ENCODE peak calls at places on chromosomes 2 and 18, in six cellular contexts. One of them, this sample, is unnamed.

GRCh38 chr18:46419391-46420141 is 237.5 kb downstream of the LOXHD1 start:
- DNase-seq in lung: no peak
- DNase-seq in GM12878: no peak
- DNase-seq in trophoblast cell: no peak
- DNase-seq in lower lobe of right lung: no peak
- DNase-seq in right cardiac atrium: no peak
- DNase-seq in this sample: no peak

GRCh38 chr18:26540041-26540628 is 8.2 kb downstream of the KCTD1 start:
- DNase-seq in lung: no peak
- DNase-seq in GM12878: no peak
- DNase-seq in trophoblast cell: peak; percentile 8
- DNase-seq in lower lobe of right lung: no peak
- DNase-seq in right cardiac atrium: no peak
- DNase-seq in this sample: no peak

GRCh38 chr2:121202541-121203310 is 82.3 kb downstream of the TFCP2L1 start:
- DNase-seq in lung: no peak
- DNase-seq in GM12878: no peak
- DNase-seq in trophoblast cell: no peak
- DNase-seq in lower lobe of right lung: peak; percentile 27
- DNase-seq in right cardiac atrium: no peak
- DNase-seq in this sample: no peak

GRCh38 chr2:191846787-191847620 is at the start of gene CAVIN2:
- DNase-seq in lung: peak; percentile 85
- DNase-seq in GM12878: peak; percentile 5
- DNase-seq in trophoblast cell: no peak
- DNase-seq in lower lobe of right lung: peak; percentile 67
- DNase-seq in right cardiac atrium: peak; percentile 74
- DNase-seq in this sample: no peak

GRCh38 chr2:47016172-47016913 is 100.7 kb upstream of the MCFD2 start:
- DNase-seq in lung: no peak
- DNase-seq in GM12878: no peak
- DNase-seq in trophoblast cell: peak; percentile 80
- DNase-seq in lower lobe of right lung: peak; percentile 58
- DNase-seq in right cardiac atrium: no peak
- DNase-seq in this sample: no peak

GRCh38 chr2:28751956-28752607 is 452 bp downstream of the PPP1CB start:
- DNase-seq in lung: no peak
- DNase-seq in GM12878: no peak
- DNase-seq in trophoblast cell: no peak
- DNase-seq in lower lobe of right lung: no peak
- DNase-seq in right cardiac atrium: no peak
- DNase-seq in this sample: peak; percentile 25

GRCh38 chr2:35501076-35501475 is 854.5 kb upstream of the CRIM1 start:
- DNase-seq in lung: no peak
- DNase-seq in GM12878: no peak
- DNase-seq in trophoblast cell: no peak
- DNase-seq in lower lobe of right lung: no peak
- DNase-seq in right cardiac atrium: no peak
- DNase-seq in this sample: no peak

GRCh38 chr18:73983496-73983895 is 164.1 kb downstream of the FBXO15 start:
- DNase-seq in lung: no peak
- DNase-seq in GM12878: no peak
- DNase-seq in trophoblast cell: no peak
- DNase-seq in lower lobe of right lung: no peak
- DNase-seq in right cardiac atrium: no peak
- DNase-seq in this sample: no peak

GRCh38 chr2:20663196-20664070 is 3.5 kb upstream of the GDF7 start:
- DNase-seq in lung: no peak
- DNase-seq in GM12878: no peak
- DNase-seq in trophoblast cell: no peak
- DNase-seq in lower lobe of right lung: peak; percentile 24
- DNase-seq in right cardiac atrium: no peak
- DNase-seq in this sample: no peak

GRCh38 chr2:235644191-235644590 is 150.3 kb downstream of the AGAP1 start:
- DNase-seq in lung: no peak
- DNase-seq in GM12878: no peak
- DNase-seq in trophoblast cell: no peak
- DNase-seq in lower lobe of right lung: no peak
- DNase-seq in right cardiac atrium: no peak
- DNase-seq in this sample: no peak

GRCh38 chr2:33531345-33532059 is 55.1 kb downstream of the RASGRP3 start:
- DNase-seq in lung: no peak
- DNase-seq in GM12878: peak; percentile 19
- DNase-seq in trophoblast cell: peak; percentile 42
- DNase-seq in lower lobe of right lung: no peak
- DNase-seq in right cardiac atrium: no peak
- DNase-seq in this sample: no peak

GRCh38 chr2:98473995-98474780 is 29.5 kb downstream of the INPP4A start:
- DNase-seq in lung: no peak
- DNase-seq in GM12878: no peak
- DNase-seq in trophoblast cell: no peak
- DNase-seq in lower lobe of right lung: no peak
- DNase-seq in right cardiac atrium: no peak
- DNase-seq in this sample: no peak

This sample was measured in T-helper 2 cell treated with Interferon-gamma antibody and Interleukin-4, amounts not matched to agents 5 μg/mL and 100 μg/mL, for 36 hours.